ENCODE peak calls at places on chromosomes 5 and 9, in nine cellular contexts. One of them, this sample, is unnamed.

GRCh38 chr9:134822541-134822940 is 58.1 kb upstream of the FCN2 start:
- DNase-seq in right lobe of liver: no peak
- DNase-seq in right atrium auricular region: no peak
- DNase-seq in hepatocyte: no peak
- DNase-seq in pancreas: no peak
- DNase-seq in psoas muscle: no peak
- DNase-seq in AG09309: no peak
- DNase-seq in thoracic aorta: no peak
- DNase-seq in cardiac muscle cell: no peak
- DNase-seq in this sample: no peak

GRCh38 chr9:137444106-137444790 is 3.1 kb upstream of the ENTPD8 start:
- DNase-seq in right lobe of liver: peak; percentile 9
- DNase-seq in right atrium auricular region: no peak
- DNase-seq in hepatocyte: no peak
- DNase-seq in pancreas: no peak
- DNase-seq in psoas muscle: peak; percentile 9
- DNase-seq in AG09309: no peak
- DNase-seq in thoracic aorta: no peak
- DNase-seq in cardiac muscle cell: no peak
- DNase-seq in this sample: no peak

GRCh38 chr5:114221807-114222206 is 140.1 kb upstream of the KCNN2 start:
- DNase-seq in right lobe of liver: no peak
- DNase-seq in right atrium auricular region: no peak
- DNase-seq in hepatocyte: no peak
- DNase-seq in pancreas: no peak
- DNase-seq in psoas muscle: no peak
- DNase-seq in AG09309: no peak
- DNase-seq in thoracic aorta: no peak
- DNase-seq in cardiac muscle cell: no peak
- DNase-seq in this sample: no peak

GRCh38 chr5:154771383-154771901 is 16.3 kb downstream of the LARP1 start:
- DNase-seq in right lobe of liver: no peak
- DNase-seq in right atrium auricular region: no peak
- DNase-seq in hepatocyte: peak; percentile 61
- DNase-seq in pancreas: no peak
- DNase-seq in psoas muscle: no peak
- DNase-seq in AG09309: peak; percentile 61
- DNase-seq in thoracic aorta: no peak
- DNase-seq in cardiac muscle cell: peak; percentile 11
- DNase-seq in this sample: peak; percentile 91

GRCh38 chr9:118503236-118503635 is 799.0 kb downstream of the TLR4 start:
- DNase-seq in right lobe of liver: no peak
- DNase-seq in right atrium auricular region: no peak
- DNase-seq in hepatocyte: no peak
- DNase-seq in pancreas: no peak
- DNase-seq in psoas muscle: no peak
- DNase-seq in AG09309: no peak
- DNase-seq in thoracic aorta: no peak
- DNase-seq in cardiac muscle cell: no peak
- DNase-seq in this sample: no peak

GRCh38 chr5:166382031-166382430 is 1909.4 kb upstream of the WWC1 start:
- DNase-seq in right lobe of liver: no peak
- DNase-seq in right atrium auricular region: no peak
- DNase-seq in hepatocyte: no peak
- DNase-seq in pancreas: no peak
- DNase-seq in psoas muscle: no peak
- DNase-seq in AG09309: no peak
- DNase-seq in thoracic aorta: no peak
- DNase-seq in cardiac muscle cell: no peak
- DNase-seq in this sample: no peak

GRCh38 chr5:27474054-27474323 is 435.6 kb upstream of the CDH9 start:
- DNase-seq in right lobe of liver: no peak
- DNase-seq in right atrium auricular region: no peak
- DNase-seq in hepatocyte: no peak
- DNase-seq in pancreas: no peak
- DNase-seq in psoas muscle: no peak
- DNase-seq in AG09309: no peak
- DNase-seq in thoracic aorta: no peak
- DNase-seq in cardiac muscle cell: no peak
- DNase-seq in this sample: no peak

GRCh38 chr5:73693573-73694061 is 67.6 kb downstream of the ARHGEF28 start:
- DNase-seq in right lobe of liver: no peak
- DNase-seq in right atrium auricular region: no peak
- DNase-seq in hepatocyte: peak; percentile 32
- DNase-seq in pancreas: no peak
- DNase-seq in psoas muscle: no peak
- DNase-seq in AG09309: no peak
- DNase-seq in thoracic aorta: no peak
- DNase-seq in cardiac muscle cell: peak; percentile 17
- DNase-seq in this sample: no peak

GRCh38 chr5:170495796-170496195 is 8.0 kb upstream of the KCNIP1 start:
- DNase-seq in right lobe of liver: no peak
- DNase-seq in right atrium auricular region: no peak
- DNase-seq in hepatocyte: no peak
- DNase-seq in pancreas: no peak
- DNase-seq in psoas muscle: no peak
- DNase-seq in AG09309: no peak
- DNase-seq in thoracic aorta: no peak
- DNase-seq in cardiac muscle cell: no peak
- DNase-seq in this sample: no peak

GRCh38 chr9:127388856-127389238 is 8.1 kb upstream of the SLC2A8 start:
- DNase-seq in right lobe of liver: no peak
- DNase-seq in right atrium auricular region: no peak
- DNase-seq in hepatocyte: no peak
- DNase-seq in pancreas: no peak
- DNase-seq in psoas muscle: no peak
- DNase-seq in AG09309: no peak
- DNase-seq in thoracic aorta: no peak
- DNase-seq in cardiac muscle cell: no peak
- DNase-seq in this sample: no peak

GRCh38 chr5:178214160-178214803 is 9.9 kb downstream of the HNRNPAB start:
- DNase-seq in right lobe of liver: no peak
- DNase-seq in right atrium auricular region: no peak
- DNase-seq in hepatocyte: no peak
- DNase-seq in pancreas: no peak
- DNase-seq in psoas muscle: no peak
- DNase-seq in AG09309: no peak
- DNase-seq in thoracic aorta: no peak
- DNase-seq in cardiac muscle cell: no peak
- DNase-seq in this sample: no peak

GRCh38 chr9:133355881-133356357 is 368 bp downstream of the SURF1 start:
- DNase-seq in right lobe of liver: no peak
- DNase-seq in right atrium auricular region: no peak
- DNase-seq in hepatocyte: no peak
- DNase-seq in pancreas: no peak
- DNase-seq in psoas muscle: no peak
- DNase-seq in AG09309: no peak
- DNase-seq in thoracic aorta: no peak
- DNase-seq in cardiac muscle cell: no peak
- DNase-seq in this sample: no peak

GRCh38 chr5:81422671-81423070 is 28.7 kb upstream of the ACOT12 start:
- DNase-seq in right lobe of liver: no peak
- DNase-seq in right atrium auricular region: no peak
- DNase-seq in hepatocyte: peak; percentile 23
- DNase-seq in pancreas: no peak
- DNase-seq in psoas muscle: no peak
- DNase-seq in AG09309: peak; percentile 74
- DNase-seq in thoracic aorta: no peak
- DNase-seq in cardiac muscle cell: no peak
- DNase-seq in this sample: peak; percentile 66

GRCh38 chr5:161311141-161311708 is 235.3 kb downstream of the GABRB2 start:
- DNase-seq in right lobe of liver: no peak
- DNase-seq in right atrium auricular region: no peak
- DNase-seq in hepatocyte: no peak
- DNase-seq in pancreas: no peak
- DNase-seq in psoas muscle: no peak
- DNase-seq in AG09309: no peak
- DNase-seq in thoracic aorta: no peak
- DNase-seq in cardiac muscle cell: no peak
- DNase-seq in this sample: no peak

GRCh38 chr5:131218392-131218791 is 45.5 kb upstream of the CDC42SE2 start:
- DNase-seq in right lobe of liver: no peak
- DNase-seq in right atrium auricular region: no peak
- DNase-seq in hepatocyte: no peak
- DNase-seq in pancreas: no peak
- DNase-seq in psoas muscle: no peak
- DNase-seq in AG09309: no peak
- DNase-seq in thoracic aorta: no peak
- DNase-seq in cardiac muscle cell: no peak
- DNase-seq in this sample: no peak

GRCh38 chr5:948472-949274 is 56.0 kb downstream of the TRIP13 start:
- DNase-seq in right lobe of liver: no peak
- DNase-seq in right atrium auricular region: no peak
- DNase-seq in hepatocyte: no peak
- DNase-seq in pancreas: no peak
- DNase-seq in psoas muscle: peak; percentile 35
- DNase-seq in AG09309: no peak
- DNase-seq in thoracic aorta: no peak
- DNase-seq in cardiac muscle cell: no peak
- DNase-seq in this sample: no peak

DNA sequence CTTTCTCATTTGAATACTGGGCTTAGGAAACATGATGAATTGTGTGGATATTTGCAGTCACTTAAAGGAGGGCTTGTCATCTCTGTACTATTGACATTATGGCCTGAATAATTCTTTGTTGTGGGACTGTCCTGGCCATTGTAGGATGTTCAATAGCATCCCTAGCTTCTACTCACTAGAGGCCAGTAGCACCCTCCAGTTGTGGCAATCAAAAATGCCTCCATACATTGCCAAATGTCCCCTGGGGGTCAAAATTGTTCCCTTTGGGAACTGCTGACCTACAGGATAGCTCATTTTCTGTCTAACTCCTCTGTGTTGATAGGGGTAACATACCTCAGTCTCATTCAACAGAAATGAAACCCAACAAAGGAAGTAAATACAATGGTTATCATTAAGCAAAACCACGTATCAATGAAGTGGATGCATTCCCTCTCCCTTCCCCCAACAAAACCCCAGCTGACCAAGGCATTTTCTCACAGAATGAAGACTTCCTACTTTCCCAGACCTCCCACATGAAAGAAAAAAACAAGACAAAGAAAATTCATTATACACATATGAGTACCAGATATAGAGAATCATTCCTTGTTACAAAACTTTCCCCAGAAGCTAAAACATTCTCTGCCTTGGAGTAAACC is 18.1 kb downstream of the FYB1 start:
- DNase-seq in right lobe of liver: no peak
- DNase-seq in right atrium auricular region: no peak
- DNase-seq in hepatocyte: no peak
- DNase-seq in pancreas: no peak
- DNase-seq in psoas muscle: no peak
- DNase-seq in AG09309: no peak
- DNase-seq in thoracic aorta: no peak
- DNase-seq in cardiac muscle cell: no peak
- DNase-seq in this sample: no peak
- H3K4me3 ChIP-seq in right lobe of liver: no peak overlapping the region
- H3K4me3 ChIP-seq in right atrium auricular region: no peak overlapping the region
- H3K4me3 ChIP-seq in hepatocyte: no peak overlapping the region
- H3K4me3 ChIP-seq in pancreas: no peak overlapping the region
- H3K4me3 ChIP-seq in psoas muscle: no peak overlapping the region
- H3K4me3 ChIP-seq in AG09309: no peak overlapping the region
- H3K4me3 ChIP-seq in thoracic aorta: no peak overlapping the region
- H3K4me3 ChIP-seq in cardiac muscle cell: no peak overlapping the region
- H3K4me3 ChIP-seq in this sample: no peak overlapping the region

DNA sequence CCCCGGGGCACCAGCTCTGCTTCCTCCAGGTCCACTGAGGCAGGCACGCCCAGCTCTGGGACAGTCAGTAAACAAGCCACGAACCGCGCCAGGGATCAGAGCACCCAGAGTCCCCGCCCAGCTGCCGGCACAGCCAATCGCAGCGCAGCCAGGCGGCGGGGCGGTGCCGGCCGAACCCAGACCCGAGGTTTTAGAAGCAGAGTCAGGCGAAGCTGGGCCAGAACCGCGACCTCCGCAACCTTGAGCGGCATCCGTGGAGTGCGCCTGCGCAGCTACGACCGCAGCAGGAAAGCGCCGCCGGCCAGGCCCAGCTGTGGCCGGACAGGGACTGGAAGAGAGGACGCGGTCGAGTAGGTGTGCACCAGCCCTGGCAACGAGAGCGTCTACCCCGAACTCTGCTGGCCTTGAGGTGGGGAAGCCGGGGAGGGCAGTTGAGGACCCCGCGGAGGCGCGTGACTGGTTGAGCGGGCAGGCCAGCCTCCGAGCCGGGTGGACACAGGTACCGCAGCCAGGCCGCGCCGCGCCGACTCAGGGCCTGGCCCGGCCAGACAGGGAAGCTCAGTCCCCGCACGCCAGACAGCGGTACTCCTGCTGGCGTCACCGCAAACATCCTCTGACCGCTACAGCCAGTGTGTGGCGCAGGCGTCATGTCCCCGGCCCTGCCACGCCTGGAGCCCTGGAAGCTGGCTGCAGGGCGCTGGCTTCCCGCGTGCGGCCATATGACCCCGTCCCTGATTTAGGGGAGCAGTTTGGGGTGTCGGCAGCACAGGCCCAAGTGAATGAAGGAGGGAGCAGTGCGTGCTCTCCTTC is at the start of gene CTSL:
- DNase-seq in right lobe of liver: peak; percentile 96
- DNase-seq in right atrium auricular region: peak; percentile 98
- DNase-seq in hepatocyte: peak; percentile 91
- DNase-seq in pancreas: peak; percentile 91
- DNase-seq in psoas muscle: peak; percentile 97
- DNase-seq in AG09309: no peak
- DNase-seq in thoracic aorta: peak; percentile 71
- DNase-seq in cardiac muscle cell: peak; percentile 85
- DNase-seq in this sample: no peak
- TF ChIP-seq CTCF in right lobe of liver: peak; percentile 32
- TF ChIP-seq CTCF in right atrium auricular region: peak; percentile 44
- TF ChIP-seq CTCF in hepatocyte: peak; percentile 35
- TF ChIP-seq CTCF in pancreas: no peak
- TF ChIP-seq CTCF in psoas muscle: no peak
- TF ChIP-seq CTCF in AG09309: peak; percentile 22
- TF ChIP-seq CTCF in thoracic aorta: no peak
- TF ChIP-seq CTCF in cardiac muscle cell: peak; percentile 21
- TF ChIP-seq CTCF in this sample: no peak

DNA sequence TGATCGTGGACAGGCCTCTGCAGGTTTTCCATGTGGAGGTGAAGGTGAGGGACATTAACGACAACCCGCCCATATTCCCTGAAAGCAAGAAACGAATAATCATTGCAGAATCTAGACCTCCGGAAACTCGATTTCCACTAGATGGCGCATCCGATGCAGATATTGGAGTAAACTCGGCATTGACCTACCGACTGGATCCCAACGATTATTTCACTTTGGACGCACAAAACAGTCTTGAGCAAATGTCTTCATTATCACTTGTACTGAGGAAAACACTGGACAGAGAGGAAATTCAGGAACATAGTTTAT is 621 bp downstream of the PCDHA13 start:
- DNase-seq in right lobe of liver: no peak
- DNase-seq in right atrium auricular region: no peak
- DNase-seq in hepatocyte: no peak
- DNase-seq in pancreas: no peak
- DNase-seq in psoas muscle: no peak
- DNase-seq in AG09309: no peak
- DNase-seq in thoracic aorta: no peak
- DNase-seq in cardiac muscle cell: peak; percentile 10
- DNase-seq in this sample: no peak
- H3K4me3 ChIP-seq in right lobe of liver: peak overlapping the region; percentile 34
- H3K4me3 ChIP-seq in right atrium auricular region: no peak overlapping the region
- H3K4me3 ChIP-seq in hepatocyte: no peak overlapping the region
- H3K4me3 ChIP-seq in pancreas: no peak overlapping the region
- H3K4me3 ChIP-seq in psoas muscle: no peak overlapping the region
- H3K4me3 ChIP-seq in AG09309: no peak overlapping the region
- H3K4me3 ChIP-seq in thoracic aorta: no peak overlapping the region
- H3K4me3 ChIP-seq in cardiac muscle cell: no peak overlapping the region
- H3K4me3 ChIP-seq in this sample: no peak overlapping the region

GRCh38 chr9:5430912-5431311 is 6.8 kb downstream of the PLGRKT start:
- DNase-seq in right lobe of liver: no peak
- DNase-seq in right atrium auricular region: no peak
- DNase-seq in hepatocyte: no peak
- DNase-seq in pancreas: no peak
- DNase-seq in psoas muscle: no peak
- DNase-seq in AG09309: no peak
- DNase-seq in thoracic aorta: no peak
- DNase-seq in cardiac muscle cell: no peak
- DNase-seq in this sample: no peak
- TF ChIP-seq CTCF in right lobe of liver: no peak
- TF ChIP-seq CTCF in right atrium auricular region: no peak
- TF ChIP-seq CTCF in hepatocyte: no peak
- TF ChIP-seq CTCF in pancreas: no peak
- TF ChIP-seq CTCF in psoas muscle: no peak
- TF ChIP-seq CTCF in AG09309: no peak
- TF ChIP-seq CTCF in thoracic aorta: no peak
- TF ChIP-seq CTCF in cardiac muscle cell: peak; percentile 4
- TF ChIP-seq CTCF in this sample: peak; percentile 11

This sample was measured in astrocyte of the cerebellum.